ENCODE peak calls at places on chromosomes 2 and 18, in nine cellular contexts. Z is thyroid gland, X is nephron progenitor cell, K is GM12865, O is WTC11, S is Calu3, D is kidney, L is MM.1S, B is upper lobe of right lung. U is an unnamed sample.

GRCh38 chr18:68449292-68449691 is 265.6 kb downstream of the TMX3 start:
- DNase-seq in Z (no peak), X (no peak), K (no peak), O (no peak), S (no peak), D (no peak), L (no peak), B (no peak), U (no peak)

GRCh38 chr18:73840319-73841065 is 307.1 kb downstream of the FBXO15 start:
- DNase-seq in Z (no peak), X (peak), K (no peak), O (no peak), S (no peak), D (no peak), L (no peak), B (no peak), U (no peak)

GRCh38 chr2:38697116-38697840 is 31.4 kb downstream of the GALM start:
- DNase-seq in Z (no peak), X (no peak), K (no peak), O (no peak), S (no peak), D (no peak), L (no peak), B (no peak), U (peak)

GRCh38 chr2:150567771-150568278 is 80.4 kb upstream of the RND3 start:
- DNase-seq in Z (no peak), X (no peak), K (no peak), O (no peak), S (no peak), D (no peak), L (no peak), B (no peak), U (no peak)

GRCh38 chr2:74531666-74532065 is 1.9 kb downstream of the HTRA2 start:
- DNase-seq in Z (no peak), X (no peak), K (no peak), O (no peak), S (no peak), D (no peak), L (no peak), B (no peak), U (no peak)

GRCh38 chr2:58479557-58480120 is 238.5 kb upstream of the FANCL start:
- DNase-seq in Z (no peak), X (no peak), K (no peak), O (peak), S (no peak), D (no peak), L (no peak), B (no peak), U (no peak)

GRCh38 chr2:122019729-122020128 is 264.3 kb downstream of the TSN start:
- DNase-seq in Z (no peak), X (no peak), K (no peak), O (no peak), S (peak), D (no peak), L (no peak), B (no peak), U (no peak)

GRCh38 chr2:204545861-204546773 is 842 bp downstream of the PARD3B start:
- DNase-seq in Z (peak), X (peak), K (no peak), O (peak), S (peak), D (peak), L (peak), B (peak), U (peak)

GRCh38 chr2:219474285-219475060 is 24.2 kb upstream of the GMPPA start:
- DNase-seq in Z (peak), X (no peak), K (no peak), O (no peak), S (no peak), D (no peak), L (no peak), B (no peak), U (no peak)

GRCh38 chr2:9735335-9735734 is 104.5 kb upstream of the YWHAQ start:
- DNase-seq in Z (no peak), X (no peak), K (no peak), O (no peak), S (no peak), D (no peak), L (no peak), B (no peak), U (no peak)

GRCh38 chr18:9720327-9720726 is 12.2 kb downstream of the RAB31 start:
- DNase-seq in Z (no peak), X (no peak), K (no peak), O (peak), S (no peak), D (no peak), L (no peak), B (no peak), U (no peak)

GRCh38 chr2:36530983-36531354 is 67.0 kb downstream of the FEZ2 start:
- DNase-seq in Z (no peak), X (no peak), K (peak), O (no peak), S (no peak), D (no peak), L (no peak), B (no peak), U (no peak)
- TF ChIP-seq CTCF in Z (no peak), X (no peak), K (no peak), O (no peak), S (no peak), D (no peak), L (no peak), B (no peak), U (no peak)

GRCh38 chr2:144580521-144581153 is 60.7 kb upstream of the ZEB2 start:
- DNase-seq in Z (no peak), X (no peak), K (no peak), O (no peak), S (no peak), D (no peak), L (no peak), B (no peak), U (no peak)
- TF ChIP-seq CTCF in Z (no peak), X (no peak), K (no peak), O (no peak), S (no peak), D (no peak), L (no peak), B (no peak), U (no peak)

GRCh38 chr2:232999354-232999753 is 13.7 kb downstream of the NGEF start:
- DNase-seq in Z (no peak), X (no peak), K (peak), O (no peak), S (no peak), D (no peak), L (no peak), B (peak), U (peak)
- TF ChIP-seq CTCF in Z (no peak), X (no peak), K (no peak), O (no peak), S (no peak), D (no peak), L (no peak), B (no peak), U (no peak)

GRCh38 chr18:48749768-48750167 is 201.0 kb downstream of the SMAD7 start:
- DNase-seq in Z (peak), X (no peak), K (no peak), O (no peak), S (no peak), D (peak), L (no peak), B (no peak), U (no peak)
- TF ChIP-seq CTCF in Z (no peak), X (no peak), K (no peak), O (no peak), S (no peak), D (no peak), L (no peak), B (peak), U (no peak)

DNA sequence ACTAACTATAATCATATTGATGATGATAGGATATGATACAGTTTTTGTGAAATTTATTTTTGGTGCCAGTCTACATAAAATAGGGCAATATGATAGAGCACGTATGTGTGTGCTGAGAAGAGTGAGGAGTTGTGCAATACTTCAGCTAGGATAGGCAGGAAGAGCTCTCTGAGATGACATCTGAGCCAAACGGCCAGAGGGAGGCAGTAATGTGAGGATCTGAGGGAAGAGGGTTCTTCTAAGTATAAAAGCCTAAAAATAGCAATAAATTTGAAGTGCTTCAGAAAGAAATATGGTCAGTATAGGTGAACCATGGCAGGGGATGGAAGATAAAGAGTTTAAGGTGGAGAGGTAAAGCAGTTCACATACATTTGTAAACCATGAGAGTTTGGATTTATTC is 102.5 kb downstream of the OLA1 start:
- DNase-seq in Z (no peak), X (no peak), K (peak), O (peak), S (no peak), D (no peak), L (no peak), B (no peak), U (no peak)
- TF ChIP-seq CTCF in Z (no peak), X (no peak), K (peak), O (no peak), S (no peak), D (no peak), L (no peak), B (no peak), U (no peak)

GRCh38 chr2:85651097-85651496 is 16.9 kb downstream of the SFTPB start:
- DNase-seq in Z (no peak), X (no peak), K (no peak), O (no peak), S (no peak), D (no peak), L (no peak), B (no peak), U (no peak)
- TF ChIP-seq CTCF in Z (no peak), X (no peak), K (no peak), O (no peak), S (no peak), D (no peak), L (no peak), B (no peak), U (no peak)

GRCh38 chr2:182586426-182586825 is 129.6 kb upstream of the DNAJC10 start:
- DNase-seq in Z (no peak), X (no peak), K (peak), O (no peak), S (no peak), D (no peak), L (peak), B (no peak), U (no peak)
- TF ChIP-seq CTCF in Z (no peak), X (no peak), K (peak), O (no peak), S (no peak), D (no peak), L (peak), B (no peak), U (no peak)

GRCh38 chr2:182240862-182241371 is 185.9 kb downstream of the PDE1A start:
- DNase-seq in Z (peak), X (peak), K (peak), O (peak), S (peak), D (no peak), L (peak), B (no peak), U (peak)
- TF ChIP-seq CTCF in Z (peak), X (peak), K (peak), O (no peak), S (peak), D (peak), L (peak), B (peak), U (no peak)

GRCh38 chr2:199456383-199457146 is 1.2 kb downstream of the SATB2 start:
- DNase-seq in Z (no peak), X (no peak), K (no peak), O (no peak), S (no peak), D (no peak), L (no peak), B (no peak), U (no peak)

GRCh38 chr2:199459286-199460100 is 1.8 kb upstream of the SATB2 start:
- DNase-seq in Z (peak), X (peak), K (peak), O (peak), S (peak), D (peak), L (peak), B (peak), U (peak)

GRCh38 chr2:199457147-199458016 is at the start of gene SATB2:
- DNase-seq in Z (no peak), X (peak), K (peak), O (peak), S (peak), D (peak), L (peak), B (peak), U (peak)

GRCh38 chr2:199458806-199459285 is 1.1 kb upstream of the SATB2 start:
- DNase-seq in Z (peak), X (peak), K (no peak), O (no peak), S (peak), D (no peak), L (no peak), B (no peak), U (peak)

GRCh38 chr2:199458017-199458805 is 472 bp upstream of the SATB2 start:
- DNase-seq in Z (no peak), X (peak), K (peak), O (peak), S (peak), D (peak), L (peak), B (peak), U (peak)
- TF ChIP-seq CTCF in Z (no peak), X (no peak), K (no peak), O (no peak), S (no peak), D (no peak), L (no peak), B (no peak), U (no peak)